ENCODE peak calls at places on chromosomes 3 and 15, in nine cellular contexts. E is HCT116, W is MM.1S, D is GM23248, R is PC-3, I is SK-N-SH, B is neural progenitor cell, L is hepatocyte, A is GM23338. O is an unnamed sample.

GRCh38 chr15:66939451-66940023 is 125.9 kb upstream of the SMAD3 start:
- DNase-seq in R (no peak), W (no peak), A (no peak), E (no peak), I (no peak), L (no peak), B (no peak), D (no peak), O (peak; percentile 38)

GRCh38 chr3:52313774-52314188 is 2.3 kb upstream of the DNAH1 start:
- DNase-seq in W (peak; percentile 76), B (no peak), E (no peak), L (no peak), D (peak; percentile 55), I (no peak), R (peak; percentile 23), A (no peak), O (peak; percentile 68)

GRCh38 chr3:24604215-24604614 is 109.6 kb upstream of the THRB start:
- DNase-seq in R (no peak), W (no peak), B (no peak), A (no peak), I (no peak), E (no peak), D (no peak), L (no peak), O (no peak)

GRCh38 chr3:184186184-184186901 is at the start of gene ABCF3:
- DNase-seq in A (no peak), B (no peak), L (no peak), W (no peak), E (no peak), R (peak; percentile 28), D (peak; percentile 82), I (peak; percentile 45), O (peak; percentile 28)

GRCh38 chr15:81887913-81888312 is 157.9 kb downstream of the MEX3B start:
- DNase-seq in R (peak; percentile 44), B (no peak), W (no peak), D (peak; percentile 84), E (no peak), I (no peak), L (no peak), A (no peak), O (no peak)

GRCh38 chr3:183409219-183409618 is 19.2 kb downstream of the MCF2L2 start:
- DNase-seq in D (no peak), B (no peak), L (no peak), A (no peak), R (no peak), W (no peak), I (no peak), E (no peak), O (no peak)

GRCh38 chr3:140630866-140631265 is 47.0 kb upstream of the TRIM42 start:
- DNase-seq in A (no peak), W (no peak), B (no peak), R (no peak), I (no peak), D (peak; percentile 29), L (no peak), E (no peak), O (no peak)

GRCh38 chr3:52299815-52300611 is 12.4 kb downstream of the GLYCTK start:
- DNase-seq in D (peak; percentile 43), L (peak; percentile 84), R (peak; percentile 23), B (peak; percentile 62), E (no peak), A (peak; percentile 50), W (no peak), I (peak; percentile 76), O (peak; percentile 17)

GRCh38 chr15:62874933-62875625 is 167.5 kb upstream of the TPM1 start:
- DNase-seq in B (peak; percentile 29), R (no peak), I (no peak), A (no peak), W (no peak), D (no peak), E (no peak), L (no peak), O (no peak)

GRCh38 chr15:83061680-83062079 is 5.4 kb downstream of the BTBD1 start:
- DNase-seq in L (peak; percentile 40), B (peak; percentile 5), W (no peak), A (no peak), R (no peak), D (peak; percentile 50), I (no peak), E (no peak), O (no peak)

GRCh38 chr15:83053151-83053550 is 13.9 kb downstream of the BTBD1 start:
- DNase-seq in A (no peak), B (no peak), I (no peak), R (peak; percentile 60), L (peak; percentile 29), D (peak; percentile 76), W (peak; percentile 38), E (no peak), O (no peak)

GRCh38 chr15:83062768-83063180 is 4.3 kb downstream of the BTBD1 start:
- DNase-seq in W (no peak), D (no peak), R (no peak), B (no peak), E (no peak), I (no peak), L (no peak), A (no peak), O (no peak)

GRCh38 chr15:83057002-83057401 is 10.1 kb downstream of the BTBD1 start:
- DNase-seq in B (no peak), W (no peak), L (no peak), I (no peak), A (no peak), R (no peak), D (no peak), E (no peak), O (no peak)

GRCh38 chr15:83057660-83058376 is 9.2 kb downstream of the BTBD1 start:
- DNase-seq in D (no peak), W (no peak), E (no peak), I (no peak), L (peak; percentile 10), R (no peak), A (no peak), B (no peak), O (no peak)
- TF ChIP-seq EZH2phosphoT487 in D (no peak), W (no peak), E (no peak), I (no peak), L (no peak), R (no peak), A (no peak), B (no peak), O (no peak)

GRCh38 chr3:132722165-132723023 is at the start of gene NPHP3:
- DNase-seq in L (peak; percentile 99), W (peak; percentile 89), A (peak; percentile 95), R (peak; percentile 79), B (peak; percentile 97), D (peak; percentile 98), E (peak; percentile 86), I (peak; percentile 98), O (peak; percentile 91)

GRCh38 chr3:132723024-132723462 is 834 bp upstream of the NPHP3 start:
- DNase-seq in I (no peak), B (no peak), R (no peak), L (no peak), D (peak; percentile 81), W (peak; percentile 35), A (no peak), E (no peak), O (no peak)

GRCh38 chr3:132730891-132731580 is 8.8 kb upstream of the NPHP3 start:
- DNase-seq in I (peak; percentile 46), L (peak; percentile 69), D (peak; percentile 72), W (peak; percentile 66), E (no peak), R (peak; percentile 55), B (peak; percentile 75), A (peak; percentile 80), O (peak; percentile 39)

GRCh38 chr3:132723551-132723950 is 1.3 kb upstream of the NPHP3 start:
- DNase-seq in L (no peak), D (peak; percentile 58), E (no peak), B (no peak), W (no peak), A (no peak), R (no peak), I (no peak), O (no peak)

DNA sequence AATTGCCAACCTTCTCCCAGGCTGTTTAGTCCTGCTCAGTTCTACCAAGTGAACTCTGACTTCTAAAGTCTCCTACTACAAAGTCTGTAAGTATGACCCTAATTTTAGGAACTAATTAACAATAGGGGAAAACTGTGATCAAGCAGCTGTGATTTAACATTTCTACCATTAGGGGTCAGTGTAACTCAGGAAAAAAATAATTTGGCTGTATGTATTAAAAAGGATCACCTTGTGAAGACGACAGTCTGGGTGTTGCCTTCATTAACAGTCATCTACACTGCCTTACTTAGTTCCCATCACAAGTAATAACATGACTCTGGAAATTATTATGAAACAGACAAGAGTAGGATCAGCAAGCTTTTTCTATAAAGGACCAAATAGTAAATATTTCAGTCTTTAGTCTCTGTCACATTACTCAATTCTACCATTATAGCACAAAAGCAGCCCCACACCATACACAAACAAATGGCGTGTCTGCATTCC is 4.2 kb upstream of the NPHP3 start:
- DNase-seq in I (peak; percentile 19), D (peak; percentile 34), A (peak; percentile 59), R (peak; percentile 58), W (peak; percentile 61), E (no peak), L (peak; percentile 14), B (peak; percentile 38), O (peak; percentile 63)
- TF ChIP-seq EZH2phosphoT487 in I (no peak), D (no peak), A (no peak), R (no peak), W (no peak), E (no peak), L (no peak), B (no peak), O (no peak)

GRCh38 chr15:47691896-47692295 is 25.4 kb upstream of the SEMA6D start:
- DNase-seq in I (no peak), B (no peak), W (no peak), D (no peak), L (no peak), R (no peak), E (no peak), A (no peak), O (no peak)

GRCh38 chr15:47685141-47685870 is 32.0 kb upstream of the SEMA6D start:
- DNase-seq in L (no peak), D (peak; percentile 55), B (no peak), E (no peak), I (no peak), A (peak; percentile 10), W (no peak), R (peak; percentile 72), O (no peak)

GRCh38 chr15:47682661-47683060 is 34.6 kb upstream of the SEMA6D start:
- DNase-seq in I (no peak), D (no peak), L (no peak), E (no peak), B (no peak), A (no peak), W (no peak), R (no peak), O (no peak)

GRCh38 chr15:47688573-47689086 is 28.7 kb upstream of the SEMA6D start:
- DNase-seq in D (peak; percentile 78), R (peak; percentile 73), E (no peak), W (no peak), I (no peak), B (no peak), A (no peak), L (no peak), O (no peak)
- TF ChIP-seq EZH2phosphoT487 in D (no peak), R (no peak), E (no peak), W (no peak), I (no peak), B (no peak), A (no peak), L (no peak), O (no peak)

DNA sequence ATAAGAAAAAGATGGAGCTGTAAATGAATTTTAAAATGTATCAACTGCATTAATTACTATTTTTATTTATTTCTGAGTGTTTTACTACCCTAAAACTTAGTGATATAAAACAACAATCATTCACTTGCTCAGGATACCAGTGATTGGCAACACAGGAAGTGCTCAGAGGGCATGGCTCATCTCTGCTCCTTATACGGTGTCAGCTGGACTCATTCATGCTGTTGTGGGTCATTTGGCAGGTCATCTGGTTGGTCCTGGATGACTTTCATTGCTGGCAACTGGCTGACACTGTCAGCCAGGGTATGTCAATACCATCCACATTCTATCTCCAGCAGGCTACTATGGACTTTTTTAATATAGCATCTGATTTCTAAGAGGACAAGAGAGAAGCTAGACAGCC is 689.6 kb upstream of the NECTIN3 start:
- DNase-seq in E (no peak), D (no peak), W (no peak), I (no peak), R (peak; percentile 27), L (no peak), B (no peak), A (no peak), O (no peak)
- TF ChIP-seq EZH2phosphoT487 in E (no peak), D (no peak), W (no peak), I (no peak), R (no peak), L (no peak), B (no peak), A (no peak), O (no peak)